ENCODE peak calls at places on chromosomes 6 and 20, in five cellular contexts. Z is K562; K is MG63; S is CD8-positive, alpha-beta memory T cell; B is left ventricle myocardium inferior. G is an unnamed sample. For H3K9me3, the result is how much of the 10 kb centered on the place peaks cover.

GRCh38 chr6:20564269-20564668 is 30.0 kb downstream of the CDKAL1 start:
- DNase-seq in S (no peak), B (no peak), Z (no peak), K (no peak), G (no peak)

GRCh38 chr6:56699066-56699654 is 56.5 kb upstream of the DST start:
- DNase-seq in B (no peak), K (no peak), Z (no peak), S (no peak), G (no peak)

GRCh38 chr20:43189614-43190331 is at the start of gene PTPRT:
- DNase-seq in S (no peak), K (no peak), Z (no peak), B (no peak), G (no peak)

GRCh38 chr20:35012227-35013069 is 56.8 kb downstream of the MYH7B start:
- DNase-seq in K (no peak), Z (no peak), S (no peak), B (no peak), G (no peak)

GRCh38 chr6:140101367-140101766 is 726.9 kb upstream of the CITED2 start:
- DNase-seq in S (no peak), Z (no peak), B (no peak), K (no peak), G (no peak)

GRCh38 chr20:919491-919916 is 3.4 kb upstream of the ANGPT4 start:
- DNase-seq in S (no peak), B (no peak), K (no peak), Z (peak), G (no peak)

GRCh38 chr6:35544748-35545361 is 32.2 kb upstream of the TULP1 start:
- DNase-seq in B (no peak), K (no peak), Z (no peak), S (no peak), G (no peak)

GRCh38 chr20:47379433-47380150 is 23.1 kb upstream of the ZMYND8 start:
- DNase-seq in S (no peak), B (no peak), K (no peak), Z (peak), G (no peak)

GRCh38 chr6:20840675-20841074 is 306.4 kb downstream of the CDKAL1 start:
- DNase-seq in Z (no peak), S (no peak), K (no peak), B (no peak), G (no peak)

GRCh38 chr20:48463916-48464315 is 363.9 kb downstream of the PREX1 start:
- DNase-seq in S (no peak), K (peak), B (no peak), Z (no peak), G (no peak)

GRCh38 chr6:165096868-165097267 is 212.5 kb downstream of the C6orf118 start:
- DNase-seq in S (no peak), K (no peak), B (no peak), Z (no peak), G (no peak)

GRCh38 chr6:32249262-32249661 is 25.4 kb upstream of the NOTCH4 start:
- DNase-seq in Z (no peak), K (no peak), S (no peak), B (no peak), G (no peak)

GRCh38 chr20:21702553-21703467 is 2.7 kb upstream of the PAX1 start:
- DNase-seq in S (no peak), Z (peak), K (peak), B (peak), G (no peak)

GRCh38 chr20:21534453-21534852 is 20.6 kb upstream of the NKX2-2 start:
- DNase-seq in S (no peak), Z (no peak), B (no peak), K (no peak), G (no peak)

DNA sequence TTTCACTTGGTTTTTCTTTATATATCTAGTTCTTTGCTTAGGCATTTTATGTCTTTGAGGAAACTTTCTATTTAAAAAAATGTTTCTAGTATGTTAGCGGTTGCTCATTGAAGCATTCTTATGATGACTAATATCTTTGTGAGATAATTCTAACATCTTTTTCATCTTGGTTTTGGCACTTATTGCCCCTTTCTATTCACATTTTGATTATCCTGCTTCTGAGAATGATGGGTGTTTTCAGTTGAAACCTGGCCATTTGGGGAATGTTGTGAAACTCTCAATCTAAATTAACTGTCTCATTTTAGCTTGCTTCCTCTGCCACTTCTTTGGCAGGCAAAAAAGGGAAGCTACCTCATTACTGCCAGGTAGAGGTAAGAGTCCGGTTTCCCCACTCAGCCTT is 683.1 kb downstream of the DOK5 start:
- DNase-seq in K (no peak), B (no peak), Z (no peak), S (no peak), G (no peak)
- H3K9me3 ChIP-seq in K (under half), B (under half), Z (under half), S (under half), G (under half)

GRCh38 chr20:56069016-56069415 is 63.7 kb upstream of the CBLN4 start:
- DNase-seq in S (no peak), B (no peak), K (no peak), Z (no peak), G (no peak)
- H3K9me3 ChIP-seq in S (under half), B (under half), K (under half), Z (under half), G (under half)

GRCh38 chr6:22448311-22448711 is 121.1 kb upstream of the HDGFL1 start:
- DNase-seq in Z (no peak), S (no peak), K (no peak), B (no peak), G (no peak)
- H3K9me3 ChIP-seq in Z (under half), S (under half), K (under half), B (under half), G (under half)

GRCh38 chr20:7226156-7226555 is 458.7 kb downstream of the BMP2 start:
- DNase-seq in K (no peak), B (no peak), Z (no peak), S (no peak), G (no peak)
- H3K9me3 ChIP-seq in K (under half), B (under half), Z (under half), S (under half), G (under half)

DNA sequence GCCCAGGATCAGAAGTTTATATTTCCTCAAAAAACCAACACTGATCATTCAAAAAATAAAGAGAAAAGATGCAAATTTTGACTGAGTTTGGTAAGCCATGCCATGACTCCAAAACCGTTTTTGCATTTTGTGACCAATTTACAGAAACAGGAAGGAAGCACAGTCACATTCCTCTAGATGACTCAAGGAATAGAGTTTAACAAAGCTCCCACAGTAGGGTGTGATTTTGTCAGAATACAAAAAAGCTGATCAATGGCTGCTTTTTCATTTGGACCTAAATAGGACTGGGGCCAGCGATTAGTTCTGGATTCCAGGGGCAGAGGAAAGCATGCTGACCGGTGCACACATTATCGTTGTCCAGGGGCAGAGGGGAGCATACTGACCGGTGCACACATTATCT is 179.4 kb upstream of the AFDN start:
- DNase-seq in K (no peak), Z (no peak), B (no peak), S (no peak), G (no peak)
- H3K9me3 ChIP-seq in K (under half), Z (under half), B (under half), S (under half), G (under half)

DNA sequence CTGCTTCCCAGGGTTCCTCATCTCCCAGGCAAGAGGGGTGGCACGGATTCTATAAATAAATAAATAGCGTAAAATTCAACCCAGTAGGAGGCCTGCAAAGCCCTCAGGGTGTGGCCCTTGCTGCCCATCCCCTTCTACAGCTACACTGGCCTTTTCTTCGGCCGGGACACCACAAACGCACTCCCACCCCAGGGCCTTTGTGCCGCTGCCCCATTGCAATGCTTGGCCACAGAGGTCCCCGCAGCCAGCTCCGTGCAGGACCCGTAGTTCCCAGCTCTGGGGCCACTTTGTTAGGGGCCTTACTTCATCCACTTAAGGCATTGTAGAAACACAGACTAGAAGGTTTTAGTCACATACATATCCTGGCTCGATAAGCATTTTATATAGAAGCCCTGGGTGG is 151.2 kb downstream of the ERMARD start:
- DNase-seq in B (no peak), S (no peak), K (no peak), Z (no peak), G (no peak)
- H3K9me3 ChIP-seq in B (under half), S (under half), K (under half), Z (under half), G (under half)